ENCODE peak calls at places on chromosome 4, in eight cellular contexts. O is adrenal gland, M is Caco-2, D is GM12878, A is fibroblast of mammary gland, F is GM12865, Y is OCI-LY7, K is spleen. U is an unnamed sample.

GRCh38 chr4:33722800-33723511 is 2521.4 kb downstream of the ARAP2 start:
- DNase-seq in O (no peak), M (no peak), D (no peak), A (peak), F (no peak), Y (no peak), K (no peak), U (peak)

GRCh38 chr4:78057135-78057599 is at the start of gene FRAS1:
- DNase-seq in O (peak), M (peak), D (no peak), A (peak), F (no peak), Y (peak), K (peak), U (no peak)

GRCh38 chr4:90207887-90208454 is 80.8 kb downstream of the CCSER1 start:
- DNase-seq in O (no peak), M (no peak), D (no peak), A (no peak), F (no peak), Y (no peak), K (no peak), U (no peak)

GRCh38 chr4:13674971-13675370 is 47.4 kb upstream of the BOD1L1 start:
- DNase-seq in O (no peak), M (no peak), D (no peak), A (no peak), F (no peak), Y (no peak), K (no peak), U (no peak)

GRCh38 chr4:164716901-164717300 is 37.0 kb upstream of the SMIM31 start:
- DNase-seq in O (peak), M (peak), D (no peak), A (peak), F (peak), Y (peak), K (no peak), U (no peak)

GRCh38 chr4:150283689-150284088 is 205.4 kb downstream of the DCLK2 start:
- DNase-seq in O (no peak), M (no peak), D (no peak), A (peak), F (no peak), Y (no peak), K (no peak), U (peak)

GRCh38 chr4:101288365-101289145 is 58.8 kb downstream of the PPP3CA start:
- DNase-seq in O (peak), M (no peak), D (no peak), A (peak), F (no peak), Y (no peak), K (no peak), U (no peak)

GRCh38 chr4:20433101-20433705 is 181.5 kb downstream of the SLIT2 start:
- DNase-seq in O (no peak), M (no peak), D (no peak), A (no peak), F (no peak), Y (no peak), K (no peak), U (no peak)

GRCh38 chr4:10460313-10461047 is 3.3 kb upstream of the ZNF518B start:
- DNase-seq in O (no peak), M (no peak), D (no peak), A (no peak), F (peak), Y (no peak), K (no peak), U (no peak)

GRCh38 chr4:113762851-113763172 is 1.3 kb upstream of the CAMK2D start:
- DNase-seq in O (no peak), M (no peak), D (no peak), A (no peak), F (no peak), Y (no peak), K (no peak), U (no peak)
- TF ChIP-seq CTCF in O (no peak), M (no peak), D (no peak), A (no peak), F (peak), Y (no peak), K (peak), U (no peak)

DNA sequence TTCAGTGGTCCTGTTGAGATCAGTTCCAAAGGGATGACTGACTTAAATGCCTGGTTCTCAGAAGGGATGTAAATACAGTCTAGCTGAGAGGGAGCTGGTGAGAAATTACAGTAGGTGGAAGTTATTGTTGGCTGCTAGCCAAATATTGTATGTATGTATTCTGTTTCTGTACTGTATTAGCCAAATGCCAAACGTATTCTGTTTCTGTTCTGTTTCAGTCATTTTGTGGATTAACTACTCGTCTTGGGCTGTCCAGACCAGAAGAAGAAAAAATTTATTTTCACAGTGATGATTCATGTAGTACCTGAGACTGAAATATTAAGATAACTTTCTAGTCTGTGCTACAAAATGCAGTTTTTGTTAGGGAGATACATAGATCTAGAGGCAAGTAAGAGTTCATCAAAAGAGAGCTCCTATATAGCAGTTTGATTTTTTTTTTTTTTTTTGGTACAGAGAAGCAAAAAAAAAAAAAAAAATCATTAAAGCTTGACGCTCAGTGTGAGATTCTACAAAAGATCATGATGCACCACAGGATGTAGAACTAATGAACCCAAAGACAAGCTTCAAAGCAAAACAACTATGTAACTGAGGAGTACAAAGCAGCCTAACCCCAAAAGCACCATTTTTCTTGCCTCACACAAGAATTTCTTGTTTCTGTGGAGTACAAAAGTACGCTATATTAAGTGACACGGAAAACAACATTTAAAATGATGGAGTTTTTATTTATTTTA is 54.8 kb downstream of the CASP6 start:
- DNase-seq in O (no peak), M (no peak), D (peak), A (no peak), F (peak), Y (no peak), K (no peak), U (peak)
- H3K4me3 ChIP-seq in O (no peak), M (no peak), D (no peak), A (no peak), F (no peak), Y (no peak), K (no peak), U (no peak)

DNA sequence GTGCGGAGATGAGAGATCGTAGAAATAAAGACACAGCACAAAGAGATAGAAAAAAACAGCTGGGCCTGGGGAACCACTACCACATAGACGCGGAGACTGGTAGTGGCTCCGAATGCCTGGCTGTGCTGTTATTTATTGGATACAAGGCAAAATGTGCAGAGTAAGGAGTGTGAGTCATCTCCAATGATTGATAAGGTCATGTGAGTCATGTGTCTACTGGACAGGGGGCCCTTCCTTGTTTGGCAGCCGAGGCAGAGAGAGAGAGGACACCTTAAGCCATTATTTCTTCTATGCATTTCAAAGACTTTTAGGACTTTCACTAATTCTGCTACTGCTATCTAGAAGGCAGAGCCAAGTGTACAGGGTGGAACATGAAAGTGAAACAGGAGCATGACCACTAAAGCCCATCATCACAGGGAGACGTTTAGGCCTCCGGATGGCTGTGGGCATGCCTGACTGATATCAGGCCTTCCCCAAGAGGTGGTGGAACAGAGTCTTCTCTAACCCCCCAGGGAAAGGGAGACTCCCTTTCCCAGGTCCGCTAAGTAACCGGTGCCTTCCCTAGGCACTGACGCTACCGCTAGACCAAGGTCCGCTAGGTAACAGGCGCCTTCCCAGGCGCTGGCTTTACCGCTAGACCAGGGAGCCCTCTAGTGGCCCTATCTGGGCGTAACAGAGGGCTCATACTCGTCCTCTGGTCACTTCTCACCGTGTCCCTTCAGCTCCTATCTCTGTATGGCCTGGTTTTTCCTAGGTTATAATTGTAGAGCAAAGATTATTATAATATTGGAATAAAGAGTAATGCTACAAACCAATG is 921.5 kb upstream of the PCDH10 start:
- DNase-seq in O (peak), M (peak), D (no peak), A (peak), F (peak), Y (no peak), K (no peak), U (peak)
- TF ChIP-seq CTCF in O (no peak), M (no peak), D (peak), A (peak), F (peak), Y (peak), K (no peak), U (peak)

GRCh38 chr4:174213734-174214101 is 69.7 kb downstream of the FBXO8 start:
- DNase-seq in O (no peak), M (no peak), D (no peak), A (no peak), F (no peak), Y (no peak), K (no peak), U (peak)

GRCh38 chr4:174212061-174212460 is 71.4 kb downstream of the FBXO8 start:
- DNase-seq in O (no peak), M (no peak), D (no peak), A (no peak), F (no peak), Y (no peak), K (no peak), U (no peak)

GRCh38 chr4:174215055-174215454 is 68.4 kb downstream of the FBXO8 start:
- DNase-seq in O (no peak), M (no peak), D (no peak), A (no peak), F (no peak), Y (no peak), K (no peak), U (no peak)

GRCh38 chr4:174215936-174216699 is 67.3 kb downstream of the FBXO8 start:
- DNase-seq in O (no peak), M (no peak), D (no peak), A (no peak), F (no peak), Y (no peak), K (no peak), U (peak)

GRCh38 chr4:174214102-174214878 is 69.2 kb downstream of the FBXO8 start:
- DNase-seq in O (no peak), M (no peak), D (no peak), A (no peak), F (no peak), Y (no peak), K (no peak), U (no peak)
- H3K4me3 ChIP-seq in O (no peak), M (no peak), D (no peak), A (peak), F (no peak), Y (no peak), K (no peak), U (peak)

GRCh38 chr4:990746-991367 is 2.3 kb downstream of the SLC26A1 start:
- DNase-seq in O (no peak), M (no peak), D (no peak), A (no peak), F (no peak), Y (no peak), K (no peak), U (no peak)

GRCh38 chr4:991451-992296 is 1.5 kb downstream of the SLC26A1 start:
- DNase-seq in O (no peak), M (no peak), D (no peak), A (no peak), F (no peak), Y (no peak), K (no peak), U (no peak)

GRCh38 chr4:992297-993110 is 700 bp downstream of the SLC26A1 start:
- DNase-seq in O (peak), M (peak), D (no peak), A (no peak), F (peak), Y (no peak), K (no peak), U (no peak)

GRCh38 chr4:995311-996026 is 2.3 kb upstream of the SLC26A1 start:
- DNase-seq in O (no peak), M (no peak), D (no peak), A (no peak), F (no peak), Y (no peak), K (no peak), U (no peak)

DNA sequence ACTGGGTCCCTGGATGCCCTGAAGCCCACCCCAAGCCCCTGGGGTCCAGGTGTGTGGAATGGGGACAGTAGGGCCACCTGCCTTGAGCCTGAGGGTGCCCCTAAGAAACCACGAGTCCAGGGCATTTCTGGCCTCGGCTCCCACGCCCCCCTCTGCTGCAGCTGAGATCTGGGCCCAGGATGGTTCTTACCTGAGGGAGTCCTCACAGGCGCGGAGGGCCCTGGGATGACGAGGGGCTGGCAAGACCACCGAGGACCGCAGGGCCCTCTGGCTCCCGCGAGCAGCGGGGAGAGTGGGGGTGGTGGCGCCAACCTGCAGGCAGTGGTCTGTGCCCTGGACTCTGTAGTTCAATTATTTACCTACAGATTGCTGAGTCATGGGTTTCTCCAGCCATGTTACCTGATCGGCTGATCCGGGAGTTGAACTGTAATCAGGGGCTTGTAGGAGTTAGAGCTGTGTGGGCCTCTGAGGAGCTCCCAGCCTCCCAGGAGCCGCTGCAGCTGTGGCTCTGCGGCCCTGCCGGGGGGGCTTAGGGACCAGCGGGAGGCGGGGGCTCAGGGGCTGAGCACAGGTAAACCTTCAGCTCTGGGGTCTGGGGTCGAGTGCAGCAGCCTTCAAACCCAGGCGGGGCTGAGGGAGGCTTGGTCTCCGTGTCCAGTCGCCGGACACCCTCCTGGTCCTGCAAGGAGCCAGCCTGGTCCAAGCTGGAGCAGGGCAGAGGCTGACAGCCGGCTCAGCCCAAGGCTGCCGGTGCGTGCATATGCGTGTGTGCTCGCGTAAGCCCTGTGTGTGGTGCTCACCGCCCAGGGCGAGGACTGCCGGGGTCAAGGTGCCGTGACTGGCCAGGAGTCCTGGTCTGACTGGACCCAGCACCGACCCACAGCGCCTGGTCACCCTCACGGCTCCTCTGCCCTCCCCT is at the start of gene SLC26A1:
- DNase-seq in O (peak), M (peak), D (no peak), A (no peak), F (no peak), Y (no peak), K (no peak), U (no peak)
- TF ChIP-seq CTCF in O (no peak), M (no peak), D (no peak), A (no peak), F (no peak), Y (no peak), K (no peak), U (no peak)

DNA sequence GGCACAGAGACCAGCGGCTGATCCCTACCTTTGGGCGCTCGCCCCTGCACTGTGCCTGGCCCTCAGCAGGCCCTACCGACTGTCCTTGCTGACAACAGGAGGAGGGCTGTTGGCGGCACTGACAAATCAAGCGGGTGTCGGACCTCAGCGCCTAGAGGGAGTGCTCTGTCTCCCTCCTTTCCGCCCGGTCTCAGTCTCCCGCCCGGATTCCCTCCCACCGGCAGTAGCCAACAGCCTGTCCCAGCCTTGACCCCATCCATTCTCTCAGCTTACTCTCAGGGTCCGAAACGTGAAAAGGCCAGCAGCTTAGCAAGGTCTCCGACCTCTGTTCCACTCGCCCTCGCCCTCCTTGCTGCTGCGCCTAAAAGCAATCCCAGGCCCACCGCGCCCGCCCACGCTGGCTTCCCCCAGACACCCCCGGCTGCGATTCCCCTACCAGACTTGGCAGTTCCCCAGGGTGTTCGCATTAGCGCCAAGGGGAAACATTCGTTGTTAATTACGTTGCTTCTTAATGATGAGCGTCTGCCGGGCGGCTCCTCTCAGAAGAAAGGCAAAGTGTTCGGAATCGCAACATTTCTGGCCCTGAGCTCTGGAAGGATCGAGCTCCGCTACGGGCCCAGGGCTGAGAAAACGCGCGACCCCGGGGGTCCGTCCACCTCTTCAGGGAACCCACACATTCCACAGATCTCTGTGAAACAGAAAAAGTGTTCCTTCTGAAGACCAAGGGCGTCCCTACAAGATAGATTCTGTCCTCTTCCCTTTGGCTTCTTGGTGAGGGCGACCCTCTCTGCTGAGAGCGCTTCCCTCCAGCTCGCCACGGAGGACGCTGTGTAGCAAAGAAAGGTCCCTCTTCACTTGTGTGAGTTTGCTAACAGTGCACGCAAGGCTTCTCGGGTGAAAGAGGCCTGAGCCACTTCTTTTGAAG is 96.1 kb downstream of the SOWAHB start:
- DNase-seq in O (no peak), M (no peak), D (no peak), A (no peak), F (no peak), Y (no peak), K (peak), U (peak)
- H3K4me3 ChIP-seq in O (no peak), M (no peak), D (no peak), A (no peak), F (no peak), Y (no peak), K (no peak), U (no peak)

GRCh38 chr4:71130827-71131603 is 137.6 kb downstream of the DCK start:
- DNase-seq in O (no peak), M (no peak), D (no peak), A (peak), F (no peak), Y (no peak), K (no peak), U (peak)
- TF ChIP-seq CTCF in O (no peak), M (no peak), D (no peak), A (peak), F (no peak), Y (no peak), K (no peak), U (peak)

DNA sequence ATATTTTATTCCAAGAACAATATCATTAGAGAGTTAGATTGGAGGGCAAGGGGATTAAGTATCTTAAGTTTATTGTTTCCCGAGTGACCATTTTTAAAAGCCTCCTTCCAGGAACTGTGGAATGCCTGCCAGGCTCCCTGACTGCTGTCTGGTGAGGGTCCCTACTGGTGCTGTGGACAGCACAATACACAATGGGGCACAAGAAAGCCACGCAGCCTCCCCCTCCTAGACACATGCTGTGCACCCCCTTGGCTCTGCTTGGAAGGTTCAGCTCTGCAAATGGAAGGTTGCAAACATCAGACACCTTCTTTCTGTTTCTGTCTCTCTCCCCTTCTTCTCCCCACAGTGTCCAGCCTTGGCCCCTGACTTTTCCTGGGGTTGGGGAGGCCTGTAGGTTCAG is 153.2 kb downstream of the SHROOM3 start:
- DNase-seq in O (no peak), M (no peak), D (no peak), A (no peak), F (no peak), Y (no peak), K (no peak), U (no peak)
- H3K4me3 ChIP-seq in O (no peak), M (no peak), D (no peak), A (no peak), F (no peak), Y (no peak), K (no peak), U (no peak)

GRCh38 chr4:159705334-159705733 is 602.5 kb downstream of the RAPGEF2 start:
- DNase-seq in O (no peak), M (no peak), D (no peak), A (no peak), F (no peak), Y (no peak), K (no peak), U (no peak)
- TF ChIP-seq CTCF in O (no peak), M (no peak), D (no peak), A (no peak), F (no peak), Y (no peak), K (no peak), U (no peak)

U was measured in fibroblast of the aortic adventitia.